ENCODE peak calls at places on chromosome 16, in five cellular contexts. One of them, this sample, is unnamed.

GRCh38 chr16:81264386-81264785 is 25.9 kb downstream of the BCO1 start:
- DNase-seq in HepG2: no peak
- DNase-seq in K562: no peak
- DNase-seq in GM12878: no peak
- DNase-seq in H1: no peak
- DNase-seq in this sample: no peak

GRCh38 chr16:11328172-11329079 is 16.8 kb upstream of the RMI2 start:
- DNase-seq in GM12878: peak; percentile 95
- DNase-seq in HepG2: no peak
- DNase-seq in K562: no peak
- DNase-seq in H1: peak; percentile 78
- DNase-seq in this sample: peak; percentile 78

GRCh38 chr16:58022601-58023371 is 2.8 kb upstream of the MMP15 start:
- DNase-seq in K562: no peak
- DNase-seq in GM12878: no peak
- DNase-seq in HepG2: no peak
- DNase-seq in H1: no peak
- DNase-seq in this sample: no peak

GRCh38 chr16:70250748-70251650 is 741 bp downstream of the EXOSC6 start:
- DNase-seq in K562: no peak
- DNase-seq in GM12878: no peak
- DNase-seq in H1: peak; percentile 71
- DNase-seq in HepG2: peak; percentile 53
- DNase-seq in this sample: peak; percentile 50

GRCh38 chr16:67277999-67278772 is 1.1 kb upstream of the PLEKHG4 start:
- DNase-seq in K562: no peak
- DNase-seq in H1: no peak
- DNase-seq in HepG2: peak; percentile 43
- DNase-seq in GM12878: no peak
- DNase-seq in this sample: peak; percentile 18

GRCh38 chr16:1772908-1773702 is at the start of gene MRPS34:
- DNase-seq in HepG2: peak; percentile 78
- DNase-seq in GM12878: peak; percentile 17
- DNase-seq in H1: peak; percentile 95
- DNase-seq in K562: peak; percentile 76
- DNase-seq in this sample: peak; percentile 93

GRCh38 chr16:13203725-13204124 is 302.3 kb downstream of the SHISA9 start:
- DNase-seq in GM12878: no peak
- DNase-seq in H1: no peak
- DNase-seq in HepG2: no peak
- DNase-seq in K562: no peak
- DNase-seq in this sample: no peak

GRCh38 chr16:10566613-10567012 is 13.8 kb downstream of the EMP2 start:
- DNase-seq in HepG2: no peak
- DNase-seq in K562: no peak
- DNase-seq in GM12878: no peak
- DNase-seq in H1: no peak
- DNase-seq in this sample: no peak

GRCh38 chr16:68786685-68787418 is 49.8 kb downstream of the CDH1 start:
- DNase-seq in H1: no peak
- DNase-seq in GM12878: no peak
- DNase-seq in K562: no peak
- DNase-seq in HepG2: peak; percentile 95
- DNase-seq in this sample: no peak

GRCh38 chr16:23148513-23149266 is 562 bp downstream of the USP31 start:
- DNase-seq in GM12878: no peak
- DNase-seq in H1: peak; percentile 71
- DNase-seq in K562: peak; percentile 68
- DNase-seq in HepG2: peak; percentile 76
- DNase-seq in this sample: peak; percentile 59

GRCh38 chr16:19068237-19068815 is 912 bp downstream of the COQ7 start:
- DNase-seq in H1: no peak
- DNase-seq in HepG2: no peak
- DNase-seq in GM12878: no peak
- DNase-seq in K562: no peak
- DNase-seq in this sample: no peak

GRCh38 chr16:17364319-17365210 is 106.2 kb downstream of the XYLT1 start:
- DNase-seq in GM12878: no peak
- DNase-seq in K562: no peak
- DNase-seq in H1: no peak
- DNase-seq in HepG2: no peak
- DNase-seq in this sample: no peak

GRCh38 chr16:88451586-88452484 is 1.2 kb upstream of the ZFPM1 start:
- DNase-seq in GM12878: no peak
- DNase-seq in HepG2: peak; percentile 24
- DNase-seq in K562: peak; percentile 61
- DNase-seq in H1: no peak
- DNase-seq in this sample: no peak

GRCh38 chr16:68361485-68361884 is 50.7 kb downstream of the PRMT7 start:
- DNase-seq in K562: no peak
- DNase-seq in HepG2: no peak
- DNase-seq in GM12878: no peak
- DNase-seq in H1: no peak
- DNase-seq in this sample: no peak

GRCh38 chr16:66924527-66925321 is 611 bp downstream of the RRAD start:
- DNase-seq in GM12878: no peak
- DNase-seq in K562: peak; percentile 92
- DNase-seq in HepG2: no peak
- DNase-seq in H1: peak; percentile 88
- DNase-seq in this sample: no peak

GRCh38 chr16:79601092-79601977 is 798 bp upstream of the MAF start:
- DNase-seq in GM12878: no peak
- DNase-seq in K562: no peak
- DNase-seq in H1: no peak
- DNase-seq in HepG2: peak; percentile 72
- DNase-seq in this sample: peak; percentile 13
- TF ChIP-seq KDM1A in GM12878: no peak
- TF ChIP-seq KDM1A in K562: no peak
- TF ChIP-seq KDM1A in H1: no peak
- TF ChIP-seq KDM1A in HepG2: no peak
- TF ChIP-seq KDM1A in this sample: no peak

GRCh38 chr16:85194528-85195270 is 82.4 kb upstream of the CIBAR2 start:
- DNase-seq in H1: no peak
- DNase-seq in K562: no peak
- DNase-seq in GM12878: no peak
- DNase-seq in HepG2: no peak
- DNase-seq in this sample: no peak
- TF ChIP-seq KDM1A in H1: no peak
- TF ChIP-seq KDM1A in K562: peak; percentile 44
- TF ChIP-seq KDM1A in GM12878: no peak
- TF ChIP-seq KDM1A in HepG2: no peak
- TF ChIP-seq KDM1A in this sample: no peak

GRCh38 chr16:73385701-73386100 is 337.8 kb upstream of the ZFHX3 start:
- DNase-seq in K562: no peak
- DNase-seq in HepG2: no peak
- DNase-seq in GM12878: no peak
- DNase-seq in H1: no peak
- DNase-seq in this sample: no peak

GRCh38 chr16:73389075-73389474 is 341.1 kb upstream of the ZFHX3 start:
- DNase-seq in K562: no peak
- DNase-seq in HepG2: no peak
- DNase-seq in H1: no peak
- DNase-seq in GM12878: no peak
- DNase-seq in this sample: no peak

GRCh38 chr16:73390491-73390890 is 342.6 kb upstream of the ZFHX3 start:
- DNase-seq in K562: no peak
- DNase-seq in HepG2: no peak
- DNase-seq in GM12878: no peak
- DNase-seq in H1: no peak
- DNase-seq in this sample: no peak

GRCh38 chr16:73387979-73388378 is 340.1 kb upstream of the ZFHX3 start:
- DNase-seq in GM12878: no peak
- DNase-seq in HepG2: no peak
- DNase-seq in K562: no peak
- DNase-seq in H1: no peak
- DNase-seq in this sample: no peak

DNA sequence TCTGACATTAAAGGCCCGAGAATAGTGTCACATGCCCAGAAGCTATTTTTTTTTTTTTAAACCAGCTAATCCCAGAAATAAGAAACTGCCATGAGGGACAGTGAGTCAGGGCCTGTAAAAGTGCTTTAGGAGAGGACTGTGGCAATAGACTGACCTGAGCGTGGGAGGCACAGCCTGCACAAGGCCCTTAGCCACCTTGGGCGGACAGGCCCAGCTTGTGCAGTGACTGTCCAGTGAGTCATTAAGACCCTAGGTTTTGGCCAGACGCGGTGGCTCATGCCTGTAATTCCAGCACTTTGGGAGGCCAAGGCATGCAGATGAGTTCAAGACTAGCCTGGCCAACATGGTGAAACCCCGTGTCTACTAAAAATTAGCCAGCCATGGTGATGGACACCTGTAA is 343.0 kb upstream of the ZFHX3 start:
- DNase-seq in HepG2: no peak
- DNase-seq in H1: no peak
- DNase-seq in K562: no peak
- DNase-seq in GM12878: no peak
- DNase-seq in this sample: no peak
- TF ChIP-seq KDM1A in HepG2: no peak
- TF ChIP-seq KDM1A in H1: no peak
- TF ChIP-seq KDM1A in K562: no peak
- TF ChIP-seq KDM1A in GM12878: no peak
- TF ChIP-seq KDM1A in this sample: no peak

DNA sequence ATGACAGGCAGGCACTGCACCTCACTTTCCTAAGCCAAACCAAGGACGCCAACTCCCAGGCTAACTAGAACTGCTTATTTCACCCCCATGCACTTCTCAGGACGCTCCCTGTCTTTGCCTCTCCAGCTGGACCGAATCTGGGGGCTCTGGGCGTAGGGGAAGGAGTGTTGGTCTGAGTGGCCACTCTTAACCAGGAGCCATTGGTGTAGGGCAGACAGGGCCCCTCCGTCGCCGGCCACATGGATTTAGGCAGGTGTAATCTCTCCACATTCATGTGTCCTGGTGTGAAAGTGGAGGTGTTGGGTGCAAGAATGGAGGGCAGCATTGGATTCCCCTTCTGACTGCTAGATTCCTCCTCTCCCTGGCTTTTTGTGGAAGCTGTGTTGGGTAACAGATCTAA is 9.8 kb downstream of the ATP2C2 start:
- DNase-seq in GM12878: no peak
- DNase-seq in H1: no peak
- DNase-seq in K562: no peak
- DNase-seq in HepG2: no peak
- DNase-seq in this sample: no peak
- TF ChIP-seq KDM1A in GM12878: no peak
- TF ChIP-seq KDM1A in H1: no peak
- TF ChIP-seq KDM1A in K562: no peak
- TF ChIP-seq KDM1A in HepG2: no peak
- TF ChIP-seq KDM1A in this sample: no peak

DNA sequence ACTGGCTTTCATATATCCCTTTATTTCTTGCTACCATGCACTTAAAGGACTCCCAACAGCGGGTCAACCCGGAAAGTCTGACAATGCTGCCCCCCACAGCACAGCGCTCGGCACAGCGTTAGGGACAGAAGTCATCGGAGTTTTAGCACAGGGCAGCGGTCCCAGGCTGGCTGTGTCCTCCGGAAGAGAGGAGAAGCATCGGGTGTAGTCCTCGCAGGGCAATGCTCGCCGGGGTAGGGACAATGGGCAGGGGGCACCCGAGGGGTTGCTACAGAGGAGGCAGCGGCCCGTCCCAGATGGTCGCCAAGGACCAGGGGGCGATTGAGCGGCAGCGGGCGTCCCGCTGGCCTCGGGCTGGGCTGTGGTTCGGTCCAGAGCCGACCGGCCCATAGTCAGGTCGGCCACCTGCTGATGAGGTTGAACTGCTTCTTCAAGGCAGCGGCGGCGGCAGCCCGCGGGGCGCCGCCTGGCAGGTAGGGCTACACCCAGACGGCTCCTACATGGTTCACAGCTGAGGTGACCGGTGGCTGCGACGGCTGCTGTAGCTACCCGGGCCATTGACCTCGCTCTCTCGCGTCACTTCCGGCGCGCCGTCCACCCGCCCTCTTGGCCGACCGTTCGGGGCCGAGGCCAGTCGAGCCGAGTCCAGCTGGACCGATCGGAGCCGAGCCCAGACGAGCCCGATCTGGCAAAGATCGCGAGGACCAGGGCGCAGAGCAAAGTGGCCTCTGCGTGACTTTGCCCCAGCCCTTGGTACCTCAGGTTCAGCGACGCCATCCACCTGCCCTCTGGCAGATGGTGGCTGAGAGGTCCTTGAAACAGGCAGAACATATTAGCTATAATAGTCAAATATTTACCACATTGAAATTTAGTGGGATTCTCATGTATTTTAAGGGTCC is 4.7 kb upstream of the LCMT1 start:
- DNase-seq in GM12878: no peak
- DNase-seq in H1: peak; percentile 96
- DNase-seq in K562: peak; percentile 92
- DNase-seq in HepG2: peak; percentile 90
- DNase-seq in this sample: peak; percentile 92
- TF ChIP-seq KDM1A in GM12878: no peak
- TF ChIP-seq KDM1A in H1: no peak
- TF ChIP-seq KDM1A in K562: no peak
- TF ChIP-seq KDM1A in HepG2: no peak
- TF ChIP-seq KDM1A in this sample: no peak

GRCh38 chr16:30525844-30526136 is 576 bp downstream of the ZNF768 start:
- DNase-seq in H1: no peak
- DNase-seq in HepG2: no peak
- DNase-seq in K562: no peak
- DNase-seq in GM12878: no peak
- DNase-seq in this sample: no peak

GRCh38 chr16:30527635-30528178 is 1.3 kb upstream of the ZNF768 start:
- DNase-seq in HepG2: no peak
- DNase-seq in H1: no peak
- DNase-seq in GM12878: peak; percentile 33
- DNase-seq in K562: no peak
- DNase-seq in this sample: no peak

GRCh38 chr16:30526823-30527634 is 663 bp upstream of the ZNF768 start:
- DNase-seq in H1: peak; percentile 97
- DNase-seq in K562: peak; percentile 95
- DNase-seq in HepG2: peak; percentile 97
- DNase-seq in GM12878: peak; percentile 89
- DNase-seq in this sample: peak; percentile 97

GRCh38 chr16:30524575-30525571 is 1.5 kb downstream of the ZNF768 start:
- DNase-seq in GM12878: no peak
- DNase-seq in K562: no peak
- DNase-seq in H1: no peak
- DNase-seq in HepG2: no peak
- DNase-seq in this sample: no peak

GRCh38 chr16:30526137-30526822 is at the start of gene ZNF768:
- DNase-seq in HepG2: peak; percentile 38
- DNase-seq in K562: peak; percentile 91
- DNase-seq in GM12878: no peak
- DNase-seq in H1: peak; percentile 81
- DNase-seq in this sample: peak; percentile 33
- TF ChIP-seq KDM1A in HepG2: no peak
- TF ChIP-seq KDM1A in K562: no peak
- TF ChIP-seq KDM1A in GM12878: no peak
- TF ChIP-seq KDM1A in H1: no peak
- TF ChIP-seq KDM1A in this sample: no peak

This sample was measured in A549.